ENCODE peak calls at places on chromosomes 5 and 9, in ten cellular contexts. One of them, this sample, is unnamed.
A peak's percentile ranks its signal among the peaks of the same experiment; 100 is the strongest.

GRCh38 chr5:175378444-175379028 is 65.4 kb downstream of the DRD1 start:
- DNase-seq in NCI-H460: no peak
- DNase-seq in HT-29: peak; percentile 98
- DNase-seq in NCI-H1092: no peak
- DNase-seq in H7: no peak
- DNase-seq in islet precursor cell: peak; percentile 86
- DNase-seq in fibroblast of the aortic adventitia: peak; percentile 7
- DNase-seq in mesothelial cell of epicardium: no peak
- DNase-seq in EH: peak; percentile 80
- DNase-seq in hypothalamus: no peak
- DNase-seq in this sample: no peak

GRCh38 chr5:163614787-163615186 is 109.4 kb downstream of the MAT2B start:
- DNase-seq in NCI-H460: no peak
- DNase-seq in HT-29: no peak
- DNase-seq in NCI-H1092: no peak
- DNase-seq in H7: no peak
- DNase-seq in islet precursor cell: no peak
- DNase-seq in fibroblast of the aortic adventitia: peak; percentile 36
- DNase-seq in mesothelial cell of epicardium: no peak
- DNase-seq in EH: peak; percentile 3
- DNase-seq in hypothalamus: no peak
- DNase-seq in this sample: no peak

GRCh38 chr9:77166193-77166592 is 11.1 kb upstream of the VPS13A start:
- DNase-seq in NCI-H460: no peak
- DNase-seq in HT-29: no peak
- DNase-seq in NCI-H1092: no peak
- DNase-seq in H7: peak; percentile 51
- DNase-seq in islet precursor cell: no peak
- DNase-seq in fibroblast of the aortic adventitia: no peak
- DNase-seq in mesothelial cell of epicardium: no peak
- DNase-seq in EH: no peak
- DNase-seq in hypothalamus: no peak
- DNase-seq in this sample: no peak

GRCh38 chr9:136379401-136379800 is 5.9 kb upstream of the CARD9 start:
- DNase-seq in NCI-H460: no peak
- DNase-seq in HT-29: no peak
- DNase-seq in NCI-H1092: no peak
- DNase-seq in H7: no peak
- DNase-seq in islet precursor cell: no peak
- DNase-seq in fibroblast of the aortic adventitia: no peak
- DNase-seq in mesothelial cell of epicardium: no peak
- DNase-seq in EH: no peak
- DNase-seq in hypothalamus: no peak
- DNase-seq in this sample: no peak

GRCh38 chr9:122463828-122464632 is 13.7 kb downstream of the OR1J1 start:
- DNase-seq in NCI-H460: peak; percentile 64
- DNase-seq in HT-29: no peak
- DNase-seq in NCI-H1092: no peak
- DNase-seq in H7: peak; percentile 37
- DNase-seq in islet precursor cell: no peak
- DNase-seq in fibroblast of the aortic adventitia: no peak
- DNase-seq in mesothelial cell of epicardium: no peak
- DNase-seq in EH: peak; percentile 33
- DNase-seq in hypothalamus: no peak
- DNase-seq in this sample: peak; percentile 64

GRCh38 chr9:27407966-27408365 is 111.0 kb upstream of the EQTN start:
- DNase-seq in NCI-H460: no peak
- DNase-seq in HT-29: no peak
- DNase-seq in NCI-H1092: no peak
- DNase-seq in H7: no peak
- DNase-seq in islet precursor cell: peak; percentile 89
- DNase-seq in fibroblast of the aortic adventitia: peak; percentile 5
- DNase-seq in mesothelial cell of epicardium: no peak
- DNase-seq in EH: peak; percentile 65
- DNase-seq in hypothalamus: no peak
- DNase-seq in this sample: no peak

GRCh38 chr5:154467655-154468354 is 10.2 kb downstream of the HAND1 start:
- DNase-seq in NCI-H460: peak; percentile 59
- DNase-seq in HT-29: peak; percentile 81
- DNase-seq in NCI-H1092: peak; percentile 42
- DNase-seq in H7: peak; percentile 92
- DNase-seq in islet precursor cell: peak; percentile 93
- DNase-seq in fibroblast of the aortic adventitia: peak; percentile 72
- DNase-seq in mesothelial cell of epicardium: peak; percentile 93
- DNase-seq in EH: peak; percentile 67
- DNase-seq in hypothalamus: peak; percentile 53
- DNase-seq in this sample: peak; percentile 90

GRCh38 chr9:100087218-100087617 is 11.6 kb downstream of the ERP44 start:
- DNase-seq in NCI-H460: no peak
- DNase-seq in HT-29: no peak
- DNase-seq in NCI-H1092: no peak
- DNase-seq in H7: no peak
- DNase-seq in islet precursor cell: no peak
- DNase-seq in fibroblast of the aortic adventitia: peak; percentile 33
- DNase-seq in mesothelial cell of epicardium: no peak
- DNase-seq in EH: peak; percentile 61
- DNase-seq in hypothalamus: no peak
- DNase-seq in this sample: no peak

GRCh38 chr5:2465383-2465782 is 286.1 kb downstream of the IRX2 start:
- DNase-seq in NCI-H460: no peak
- DNase-seq in HT-29: no peak
- DNase-seq in NCI-H1092: peak; percentile 21
- DNase-seq in H7: peak; percentile 68
- DNase-seq in islet precursor cell: no peak
- DNase-seq in fibroblast of the aortic adventitia: no peak
- DNase-seq in mesothelial cell of epicardium: no peak
- DNase-seq in EH: no peak
- DNase-seq in hypothalamus: no peak
- DNase-seq in this sample: peak; percentile 19

GRCh38 chr5:12292610-12293204 is 388.5 kb upstream of the CTNND2 start:
- DNase-seq in NCI-H460: peak; percentile 7
- DNase-seq in HT-29: peak; percentile 75
- DNase-seq in NCI-H1092: no peak
- DNase-seq in H7: no peak
- DNase-seq in islet precursor cell: no peak
- DNase-seq in fibroblast of the aortic adventitia: no peak
- DNase-seq in mesothelial cell of epicardium: no peak
- DNase-seq in EH: no peak
- DNase-seq in hypothalamus: no peak
- DNase-seq in this sample: no peak

GRCh38 chr9:115513148-115513547 is 395.2 kb upstream of the TNC start:
- DNase-seq in NCI-H460: no peak
- DNase-seq in HT-29: no peak
- DNase-seq in NCI-H1092: no peak
- DNase-seq in H7: no peak
- DNase-seq in islet precursor cell: no peak
- DNase-seq in fibroblast of the aortic adventitia: no peak
- DNase-seq in mesothelial cell of epicardium: no peak
- DNase-seq in EH: no peak
- DNase-seq in hypothalamus: no peak
- DNase-seq in this sample: no peak

GRCh38 chr5:142056831-142057696 is 44.2 kb upstream of the GNPDA1 start:
- DNase-seq in NCI-H460: no peak
- DNase-seq in HT-29: no peak
- DNase-seq in NCI-H1092: no peak
- DNase-seq in H7: no peak
- DNase-seq in islet precursor cell: no peak
- DNase-seq in fibroblast of the aortic adventitia: no peak
- DNase-seq in mesothelial cell of epicardium: no peak
- DNase-seq in EH: no peak
- DNase-seq in hypothalamus: peak; percentile 26
- DNase-seq in this sample: no peak

GRCh38 chr5:142981475-142981874 is 211.3 kb downstream of the ARHGAP26 start:
- DNase-seq in NCI-H460: no peak
- DNase-seq in HT-29: peak; percentile 31
- DNase-seq in NCI-H1092: no peak
- DNase-seq in H7: no peak
- DNase-seq in islet precursor cell: no peak
- DNase-seq in fibroblast of the aortic adventitia: peak; percentile 31
- DNase-seq in mesothelial cell of epicardium: no peak
- DNase-seq in EH: peak; percentile 45
- DNase-seq in hypothalamus: no peak
- DNase-seq in this sample: no peak

GRCh38 chr5:132013006-132013689 is 1.7 kb upstream of the ACSL6 start:
- DNase-seq in NCI-H460: no peak
- DNase-seq in HT-29: no peak
- DNase-seq in NCI-H1092: no peak
- DNase-seq in H7: no peak
- DNase-seq in islet precursor cell: no peak
- DNase-seq in fibroblast of the aortic adventitia: no peak
- DNase-seq in mesothelial cell of epicardium: peak; percentile 19
- DNase-seq in EH: no peak
- DNase-seq in hypothalamus: no peak
- DNase-seq in this sample: peak; percentile 5

GRCh38 chr9:123473226-123473625 is 117.2 kb downstream of the CRB2 start:
- DNase-seq in NCI-H460: no peak
- DNase-seq in HT-29: no peak
- DNase-seq in NCI-H1092: peak; percentile 59
- DNase-seq in H7: no peak
- DNase-seq in islet precursor cell: no peak
- DNase-seq in fibroblast of the aortic adventitia: no peak
- DNase-seq in mesothelial cell of epicardium: no peak
- DNase-seq in EH: no peak
- DNase-seq in hypothalamus: peak; percentile 39
- DNase-seq in this sample: no peak

GRCh38 chr9:92637331-92637730 is 32.6 kb downstream of the IPPK start:
- DNase-seq in NCI-H460: no peak
- DNase-seq in HT-29: no peak
- DNase-seq in NCI-H1092: no peak
- DNase-seq in H7: no peak
- DNase-seq in islet precursor cell: peak; percentile 36
- DNase-seq in fibroblast of the aortic adventitia: no peak
- DNase-seq in mesothelial cell of epicardium: no peak
- DNase-seq in EH: no peak
- DNase-seq in hypothalamus: no peak
- DNase-seq in this sample: no peak

GRCh38 chr5:139669681-139670368 is 21.7 kb downstream of the CXXC5 start:
- DNase-seq in NCI-H460: no peak
- DNase-seq in HT-29: no peak
- DNase-seq in NCI-H1092: no peak
- DNase-seq in H7: peak; percentile 76
- DNase-seq in islet precursor cell: no peak
- DNase-seq in fibroblast of the aortic adventitia: no peak
- DNase-seq in mesothelial cell of epicardium: no peak
- DNase-seq in EH: no peak
- DNase-seq in hypothalamus: no peak
- DNase-seq in this sample: no peak

GRCh38 chr9:19255112-19255511 is 24.6 kb downstream of the DENND4C start:
- DNase-seq in NCI-H460: no peak
- DNase-seq in HT-29: no peak
- DNase-seq in NCI-H1092: no peak
- DNase-seq in H7: no peak
- DNase-seq in islet precursor cell: no peak
- DNase-seq in fibroblast of the aortic adventitia: no peak
- DNase-seq in mesothelial cell of epicardium: no peak
- DNase-seq in EH: no peak
- DNase-seq in hypothalamus: no peak
- DNase-seq in this sample: no peak

GRCh38 chr9:72441296-72442211 is 76.5 kb upstream of the ZFAND5 start:
- DNase-seq in NCI-H460: no peak
- DNase-seq in HT-29: peak; percentile 32
- DNase-seq in NCI-H1092: no peak
- DNase-seq in H7: no peak
- DNase-seq in islet precursor cell: peak; percentile 65
- DNase-seq in fibroblast of the aortic adventitia: peak; percentile 46
- DNase-seq in mesothelial cell of epicardium: no peak
- DNase-seq in EH: peak; percentile 37
- DNase-seq in hypothalamus: no peak
- DNase-seq in this sample: no peak

GRCh38 chr9:108978121-108978694 is 35.1 kb downstream of the CTNNAL1 start:
- DNase-seq in NCI-H460: no peak
- DNase-seq in HT-29: no peak
- DNase-seq in NCI-H1092: no peak
- DNase-seq in H7: no peak
- DNase-seq in islet precursor cell: no peak
- DNase-seq in fibroblast of the aortic adventitia: peak; percentile 78
- DNase-seq in mesothelial cell of epicardium: no peak
- DNase-seq in EH: no peak
- DNase-seq in hypothalamus: no peak
- DNase-seq in this sample: no peak

GRCh38 chr5:96110289-96110688 is 148.6 kb upstream of the ELL2 start:
- DNase-seq in NCI-H460: no peak
- DNase-seq in HT-29: no peak
- DNase-seq in NCI-H1092: no peak
- DNase-seq in H7: no peak
- DNase-seq in islet precursor cell: no peak
- DNase-seq in fibroblast of the aortic adventitia: no peak
- DNase-seq in mesothelial cell of epicardium: no peak
- DNase-seq in EH: no peak
- DNase-seq in hypothalamus: no peak
- DNase-seq in this sample: no peak